ENCODE peak calls at places on chromosomes 1 and 21, in four cellular contexts. G is psoas muscle, U is mesenchymal stem cell, K is A549. F is an unnamed sample.
A peak's percentile ranks its signal among the peaks of the same experiment; 100 is the strongest.

GRCh38 chr1:241356519-241357365 is at the start of gene RGS7:
- DNase-seq in G (peak; percentile 51), U (peak; percentile 48), K (peak; percentile 19), F (no peak)

GRCh38 chr21:39924577-39925308 is 57.5 kb downstream of the PCP4 start:
- DNase-seq in G (no peak), U (no peak), K (no peak), F (no peak)

GRCh38 chr1:59138402-59138801 is 158.5 kb upstream of the FGGY start:
- DNase-seq in G (no peak), U (no peak), K (no peak), F (no peak)

GRCh38 chr1:76951185-76951584 is 83.9 kb downstream of the ST6GALNAC5 start:
- DNase-seq in G (no peak), U (no peak), K (no peak), F (no peak)

GRCh38 chr1:243834130-243834529 is 15.9 kb downstream of the AKT3 start:
- DNase-seq in G (no peak), U (no peak), K (no peak), F (no peak)

GRCh38 chr1:36398370-36398977 is 766 bp upstream of the LSM10 start:
- DNase-seq in G (no peak), U (no peak), K (no peak), F (no peak)

GRCh38 chr1:68121536-68121935 is 71.1 kb upstream of the DIRAS3 start:
- DNase-seq in G (no peak), U (peak; percentile 76), K (no peak), F (no peak)

GRCh38 chr21:37233551-37234146 is 33.5 kb downstream of the VPS26C start:
- DNase-seq in G (no peak), U (no peak), K (no peak), F (no peak)

GRCh38 chr1:56483104-56483503 is 96.3 kb downstream of the PLPP3 start:
- DNase-seq in G (no peak), U (no peak), K (no peak), F (no peak)

DNA sequence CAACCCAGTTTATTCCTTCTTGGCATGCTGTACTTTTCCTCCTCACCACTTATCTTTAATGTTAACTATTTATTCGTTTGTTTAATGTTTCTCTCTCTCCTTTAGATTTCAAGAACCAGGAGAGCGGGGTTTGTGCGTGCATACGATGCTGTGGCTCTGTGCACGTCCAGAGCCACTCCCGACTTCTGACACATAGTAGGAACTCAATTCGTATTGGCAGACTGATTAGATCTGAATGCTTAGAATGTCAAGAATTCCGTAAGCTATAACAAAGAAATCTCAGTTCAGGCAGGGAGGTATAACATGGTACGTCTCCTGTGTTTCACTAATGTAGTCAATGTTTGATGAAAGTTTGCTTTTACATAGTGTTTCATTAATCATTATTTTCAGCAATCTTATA is 7.3 kb upstream of the GRIK1 start:
- DNase-seq in G (no peak), U (no peak), K (no peak), F (no peak)
- H3K4me1 ChIP-seq in G (no peaks in the 10 kb centered on the region), U (no peaks in the 10 kb centered on the region), K (no peaks in the 10 kb centered on the region), F (no peaks in the 10 kb centered on the region)

GRCh38 chr1:203288351-203288894 is 16.9 kb upstream of the BTG2 start:
- DNase-seq in G (no peak), U (no peak), K (no peak), F (no peak)

GRCh38 chr1:203286161-203286984 is 18.9 kb upstream of the BTG2 start:
- DNase-seq in G (no peak), U (peak; percentile 59), K (no peak), F (peak; percentile 91)

GRCh38 chr1:203287109-203287893 is 18.0 kb upstream of the BTG2 start:
- DNase-seq in G (peak; percentile 78), U (peak; percentile 43), K (no peak), F (no peak)

GRCh38 chr1:203289281-203289981 is 15.9 kb upstream of the BTG2 start:
- DNase-seq in G (no peak), U (no peak), K (no peak), F (no peak)

GRCh38 chr1:203287896-203288295 is 17.4 kb upstream of the BTG2 start:
- DNase-seq in G (no peak), U (no peak), K (no peak), F (no peak)
- H3K4me1 ChIP-seq in G (peaks cover 76% of the 10 kb centered on the region), U (peaks cover 20% of the 10 kb centered on the region), K (peaks cover 14% of the 10 kb centered on the region), F (peaks cover 7% of the 10 kb centered on the region)

GRCh38 chr1:8093221-8093980 is 67.3 kb upstream of the ERRFI1 start:
- DNase-seq in G (no peak), U (no peak), K (no peak), F (no peak)

GRCh38 chr1:8092603-8093141 is 66.6 kb upstream of the ERRFI1 start:
- DNase-seq in G (no peak), U (no peak), K (no peak), F (no peak)

GRCh38 chr1:8090241-8090702 is 64.2 kb upstream of the ERRFI1 start:
- DNase-seq in G (no peak), U (peak; percentile 96), K (no peak), F (no peak)

GRCh38 chr1:8089535-8090228 is 63.6 kb upstream of the ERRFI1 start:
- DNase-seq in G (no peak), U (peak; percentile 72), K (no peak), F (no peak)

GRCh38 chr1:8091691-8092090 is 65.6 kb upstream of the ERRFI1 start:
- DNase-seq in G (no peak), U (peak; percentile 27), K (no peak), F (no peak)
- H3K4me1 ChIP-seq in G (peaks cover 9% of the 10 kb centered on the region), U (peaks cover 17% of the 10 kb centered on the region), K (peaks cover 68% of the 10 kb centered on the region), F (no peaks in the 10 kb centered on the region)

DNA sequence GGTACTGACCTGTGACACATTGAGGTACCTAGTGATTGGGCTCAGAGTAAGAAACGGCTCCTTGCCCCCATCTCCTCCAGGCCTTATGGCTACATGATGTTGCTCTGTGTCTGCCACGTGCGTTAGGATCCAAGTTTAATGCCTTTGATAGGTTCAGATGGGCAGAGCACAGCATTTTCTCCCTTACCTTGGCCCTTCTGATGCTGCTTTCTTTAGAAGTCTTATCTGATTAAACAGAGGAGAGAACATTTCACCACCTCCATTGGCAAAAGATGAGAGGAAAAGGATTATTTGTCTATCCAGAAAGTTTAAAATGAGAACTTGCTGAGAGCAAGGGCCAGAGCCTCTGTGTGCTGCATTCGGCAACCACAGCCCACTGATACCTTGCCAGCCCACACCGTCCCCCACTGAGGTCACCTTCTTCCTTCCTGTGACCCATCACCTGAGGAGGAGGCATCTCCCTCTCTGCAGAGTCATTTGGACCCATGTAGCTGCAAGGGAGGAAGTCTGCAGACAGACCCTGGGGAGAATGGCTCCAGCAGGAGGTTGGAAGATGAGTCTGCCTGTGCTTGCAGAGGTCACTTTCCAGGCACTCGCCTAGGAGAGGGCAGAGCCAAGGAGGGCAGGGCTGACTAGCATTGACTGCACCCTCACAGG is 16.7 kb downstream of the SHISA4 start:
- DNase-seq in G (no peak), U (no peak), K (no peak), F (no peak)
- H3K4me1 ChIP-seq in G (peaks cover 47% of the 10 kb centered on the region), U (peaks cover 24% of the 10 kb centered on the region), K (no peaks in the 10 kb centered on the region), F (peaks cover 22% of the 10 kb centered on the region)

DNA sequence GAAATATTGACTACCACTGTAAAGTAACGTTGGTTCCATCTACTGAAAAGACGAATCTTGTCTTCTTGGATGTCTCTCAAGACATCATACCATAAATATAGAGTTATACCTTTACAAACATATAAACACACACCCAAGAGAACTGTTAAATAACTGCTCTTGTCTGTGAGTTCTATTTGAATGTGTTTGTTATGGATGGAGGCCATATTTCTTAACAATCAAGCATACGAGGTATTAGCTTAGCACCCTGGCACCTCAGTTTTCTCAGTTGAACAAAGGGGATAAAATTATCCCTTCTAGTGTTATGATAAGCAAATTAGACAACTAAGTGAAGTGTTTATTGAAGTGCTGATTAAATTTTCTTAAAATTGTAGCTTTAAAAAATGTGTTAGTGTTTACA is 336.6 kb upstream of the ZRANB2 start:
- DNase-seq in G (no peak), U (no peak), K (no peak), F (no peak)
- H3K4me1 ChIP-seq in G (no peaks in the 10 kb centered on the region), U (no peaks in the 10 kb centered on the region), K (no peaks in the 10 kb centered on the region), F (no peaks in the 10 kb centered on the region)

GRCh38 chr1:39195166-39196111 is 9.1 kb upstream of the MACF1 start:
- DNase-seq in G (no peak), U (peak; percentile 64), K (no peak), F (no peak)

GRCh38 chr1:39189592-39190041 is 14.9 kb upstream of the MACF1 start:
- DNase-seq in G (no peak), U (peak; percentile 89), K (no peak), F (no peak)

GRCh38 chr1:39187276-39188046 is 17.0 kb upstream of the MACF1 start:
- DNase-seq in G (no peak), U (no peak), K (no peak), F (no peak)

GRCh38 chr1:39194398-39195051 is 10.0 kb upstream of the MACF1 start:
- DNase-seq in G (no peak), U (no peak), K (no peak), F (no peak)

DNA sequence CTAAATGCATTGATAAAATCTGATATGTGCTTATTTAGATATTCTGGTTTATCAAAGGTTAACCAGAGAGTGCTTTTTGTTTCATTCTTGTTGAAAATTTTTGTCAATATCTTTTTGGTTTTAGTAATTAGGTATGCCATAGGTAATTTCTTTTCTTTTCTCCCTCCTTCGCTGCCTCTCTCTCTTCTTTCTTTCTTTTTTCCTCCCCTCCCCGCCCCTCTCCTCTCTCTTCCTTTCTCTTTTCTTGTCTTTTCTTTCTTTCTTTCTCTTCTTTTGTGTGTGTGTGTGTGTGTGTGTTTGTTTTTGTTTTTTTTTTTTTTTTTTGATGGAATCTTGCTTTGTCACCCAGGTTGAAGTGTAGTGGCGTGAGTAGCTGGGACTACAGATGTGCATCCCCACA is 14.4 kb upstream of the MACF1 start:
- DNase-seq in G (no peak), U (no peak), K (no peak), F (no peak)
- H3K4me1 ChIP-seq in G (peaks cover 45% of the 10 kb centered on the region), U (peaks cover 22% of the 10 kb centered on the region), K (peaks cover 92% of the 10 kb centered on the region), F (peaks cover 14% of the 10 kb centered on the region)

DNA sequence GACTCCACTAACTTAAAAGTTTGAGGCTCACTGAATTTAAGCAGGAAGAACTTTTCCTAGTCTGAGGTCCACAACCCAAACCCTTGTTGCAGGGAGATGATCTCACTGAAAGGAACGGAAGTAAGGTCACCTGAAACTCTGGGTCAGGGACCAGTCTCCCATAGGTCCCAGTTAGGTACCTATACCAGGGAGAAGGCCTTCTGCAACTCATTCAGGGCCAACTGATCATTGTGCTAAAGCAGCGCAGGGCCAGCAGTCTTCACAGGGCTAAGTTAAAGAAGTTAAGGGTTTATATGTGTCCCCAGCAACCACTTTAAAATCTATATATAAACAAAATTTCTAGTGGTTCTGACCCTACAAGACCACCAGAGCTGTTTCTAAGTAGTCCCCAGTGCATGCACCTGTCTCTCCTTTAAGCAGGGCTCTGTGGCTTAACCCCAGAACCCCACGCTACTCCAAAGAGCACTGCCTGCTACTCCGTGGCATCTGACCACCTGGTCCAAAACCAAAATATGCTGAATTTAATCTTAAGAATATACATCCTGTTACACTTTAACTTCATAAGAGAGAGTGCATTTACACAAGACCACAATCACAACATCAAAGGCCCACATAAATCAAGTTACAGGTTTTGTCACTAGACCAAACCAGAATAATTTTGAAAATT is 2.8 kb downstream of the SRSF10 start:
- DNase-seq in G (no peak), U (no peak), K (no peak), F (no peak)
- H3K4me1 ChIP-seq in G (peaks cover 39% of the 10 kb centered on the region), U (peaks cover 6% of the 10 kb centered on the region), K (peaks cover 35% of the 10 kb centered on the region), F (peaks cover 31% of the 10 kb centered on the region)

F was measured in breast epithelium.